ENCODE peak calls at places on chromosomes 3 and 15, in eight cellular contexts. P is astrocyte of the spinal cord, V is mammary epithelial cell, T is T-helper 2 cell, M is hippocampal formation, R is GM20000, U is tibial artery, S is memory B cell. L is an unnamed sample.

GRCh38 chr3:171994646-171995441 is 44.5 kb upstream of the FNDC3B start:
- DNase-seq in P (peak), V (peak), T (no peak), M (no peak), R (no peak), U (no peak), S (no peak), L (no peak)

GRCh38 chr3:13401149-13401548 is 19.0 kb downstream of the NUP210 start:
- DNase-seq in P (no peak), V (no peak), T (no peak), M (no peak), R (no peak), U (no peak), S (no peak), L (no peak)

GRCh38 chr3:195583831-195584542 is at the start of gene APOD:
- DNase-seq in P (peak), V (peak), T (no peak), M (peak), R (no peak), U (peak), S (no peak), L (no peak)

GRCh38 chr3:195570344-195570743 is 13.4 kb downstream of the APOD start:
- DNase-seq in P (no peak), V (no peak), T (no peak), M (no peak), R (no peak), U (no peak), S (no peak), L (no peak)

GRCh38 chr15:23064156-23064555 is 24.8 kb upstream of the TUBGCP5 start:
- DNase-seq in P (no peak), V (no peak), T (no peak), M (no peak), R (no peak), U (no peak), S (no peak), L (no peak)

GRCh38 chr15:63599401-63600000 is 2.3 kb downstream of the FBXL22 start:
- DNase-seq in P (peak), V (peak), T (peak), M (peak), R (peak), U (peak), S (peak), L (peak)

GRCh38 chr15:80836991-80837390 is 57.8 kb downstream of the CEMIP start:
- DNase-seq in P (no peak), V (no peak), T (no peak), M (no peak), R (no peak), U (no peak), S (no peak), L (no peak)

GRCh38 chr3:117817103-117817502 is 1107.5 kb downstream of the TUSC7 start:
- DNase-seq in P (no peak), V (no peak), T (no peak), M (no peak), R (no peak), U (no peak), S (no peak), L (no peak)

GRCh38 chr3:189084620-189085019 is 87.2 kb upstream of the TPRG1 start:
- DNase-seq in P (no peak), V (no peak), T (no peak), M (no peak), R (no peak), U (no peak), S (no peak), L (no peak)

GRCh38 chr3:111810909-111811308 is 48.2 kb upstream of the PHLDB2 start:
- DNase-seq in P (peak), V (peak), T (no peak), M (no peak), R (no peak), U (no peak), S (no peak), L (no peak)

GRCh38 chr3:184332370-184333090 is 4.9 kb upstream of the FAM131A start:
- DNase-seq in P (peak), V (peak), T (no peak), M (no peak), R (no peak), U (no peak), S (no peak), L (no peak)